ENCODE peak calls at places on chromosomes 6 and 20, in seven cellular contexts. One of them, this sample, is unnamed.

GRCh38 chr6:154352898-154353585 is 3.6 kb downstream of the IPCEF1 start:
- DNase-seq in iPS DF 6.9: no peak
- DNase-seq in CD8-positive, alpha-beta memory T cell: no peak
- DNase-seq in A172: no peak
- DNase-seq in mucosa of gallbladder: no peak
- DNase-seq in kidney tubule cell: peak
- DNase-seq in fibroblast of pulmonary artery: no peak
- DNase-seq in this sample: no peak

GRCh38 chr6:84524636-84525035 is 239.8 kb downstream of the TBX18 start:
- DNase-seq in iPS DF 6.9: no peak
- DNase-seq in CD8-positive, alpha-beta memory T cell: no peak
- DNase-seq in A172: no peak
- DNase-seq in mucosa of gallbladder: no peak
- DNase-seq in kidney tubule cell: no peak
- DNase-seq in fibroblast of pulmonary artery: no peak
- DNase-seq in this sample: no peak

GRCh38 chr6:170291271-170292110 is 613 bp upstream of the DLL1 start:
- DNase-seq in iPS DF 6.9: no peak
- DNase-seq in CD8-positive, alpha-beta memory T cell: no peak
- DNase-seq in A172: no peak
- DNase-seq in mucosa of gallbladder: peak
- DNase-seq in kidney tubule cell: peak
- DNase-seq in fibroblast of pulmonary artery: no peak
- DNase-seq in this sample: peak

GRCh38 chr6:165220030-165220429 is 89.4 kb downstream of the C6orf118 start:
- DNase-seq in iPS DF 6.9: no peak
- DNase-seq in CD8-positive, alpha-beta memory T cell: no peak
- DNase-seq in A172: no peak
- DNase-seq in mucosa of gallbladder: no peak
- DNase-seq in kidney tubule cell: no peak
- DNase-seq in fibroblast of pulmonary artery: no peak
- DNase-seq in this sample: no peak

GRCh38 chr6:130933712-130934200 is 106.5 kb downstream of the SMLR1 start:
- DNase-seq in iPS DF 6.9: no peak
- DNase-seq in CD8-positive, alpha-beta memory T cell: no peak
- DNase-seq in A172: no peak
- DNase-seq in mucosa of gallbladder: peak
- DNase-seq in kidney tubule cell: peak
- DNase-seq in fibroblast of pulmonary artery: peak
- DNase-seq in this sample: no peak

GRCh38 chr6:90545450-90545849 is 41.4 kb downstream of the MAP3K7 start:
- DNase-seq in iPS DF 6.9: no peak
- DNase-seq in CD8-positive, alpha-beta memory T cell: no peak
- DNase-seq in A172: no peak
- DNase-seq in mucosa of gallbladder: no peak
- DNase-seq in kidney tubule cell: no peak
- DNase-seq in fibroblast of pulmonary artery: no peak
- DNase-seq in this sample: no peak

GRCh38 chr20:47392015-47392720 is 35.7 kb upstream of the ZMYND8 start:
- DNase-seq in iPS DF 6.9: no peak
- DNase-seq in CD8-positive, alpha-beta memory T cell: no peak
- DNase-seq in A172: peak
- DNase-seq in mucosa of gallbladder: no peak
- DNase-seq in kidney tubule cell: peak
- DNase-seq in fibroblast of pulmonary artery: peak
- DNase-seq in this sample: no peak

GRCh38 chr20:35901678-35902544 is 52.4 kb downstream of the SCAND1 start:
- DNase-seq in iPS DF 6.9: no peak
- DNase-seq in CD8-positive, alpha-beta memory T cell: no peak
- DNase-seq in A172: peak
- DNase-seq in mucosa of gallbladder: no peak
- DNase-seq in kidney tubule cell: peak
- DNase-seq in fibroblast of pulmonary artery: peak
- DNase-seq in this sample: no peak

GRCh38 chr20:32470025-32470861 is 112.1 kb downstream of the ASXL1 start:
- DNase-seq in iPS DF 6.9: no peak
- DNase-seq in CD8-positive, alpha-beta memory T cell: no peak
- DNase-seq in A172: peak
- DNase-seq in mucosa of gallbladder: no peak
- DNase-seq in kidney tubule cell: peak
- DNase-seq in fibroblast of pulmonary artery: peak
- DNase-seq in this sample: no peak

GRCh38 chr20:35215066-35215956 is 11.2 kb upstream of the MMP24 start:
- DNase-seq in iPS DF 6.9: no peak
- DNase-seq in CD8-positive, alpha-beta memory T cell: no peak
- DNase-seq in A172: peak
- DNase-seq in mucosa of gallbladder: no peak
- DNase-seq in kidney tubule cell: peak
- DNase-seq in fibroblast of pulmonary artery: peak
- DNase-seq in this sample: no peak

GRCh38 chr6:40960784-40961430 is 78.1 kb downstream of the UNC5CL start:
- DNase-seq in iPS DF 6.9: no peak
- DNase-seq in CD8-positive, alpha-beta memory T cell: no peak
- DNase-seq in A172: peak
- DNase-seq in mucosa of gallbladder: no peak
- DNase-seq in kidney tubule cell: peak
- DNase-seq in fibroblast of pulmonary artery: no peak
- DNase-seq in this sample: peak

GRCh38 chr6:20630136-20630535 is 95.9 kb downstream of the CDKAL1 start:
- DNase-seq in iPS DF 6.9: peak
- DNase-seq in CD8-positive, alpha-beta memory T cell: no peak
- DNase-seq in A172: no peak
- DNase-seq in mucosa of gallbladder: no peak
- DNase-seq in kidney tubule cell: no peak
- DNase-seq in fibroblast of pulmonary artery: no peak
- DNase-seq in this sample: no peak

GRCh38 chr6:99521557-99522286 is 6.5 kb upstream of the USP45 start:
- DNase-seq in iPS DF 6.9: no peak
- DNase-seq in CD8-positive, alpha-beta memory T cell: no peak
- DNase-seq in A172: peak
- DNase-seq in mucosa of gallbladder: no peak
- DNase-seq in kidney tubule cell: peak
- DNase-seq in fibroblast of pulmonary artery: peak
- DNase-seq in this sample: peak

This sample was measured in DMS79 treated with DMSO at 0.1 percent for 48 hours.